ENCODE peak calls at places on chromosome 15, in eight cellular contexts. T is Peyer's patch; L is IMR-90; C is AG09319; O is A549; Q is GM12864; V is ovary; D is CD4-positive, alpha-beta T cell. S is an unnamed sample.

GRCh38 chr15:61028427-61028826 is 200.7 kb downstream of the RORA start:
- DNase-seq in Q (no peak), V (no peak), L (no peak), D (no peak), C (no peak), O (no peak), T (no peak), S (no peak)

GRCh38 chr15:78808550-78808949 is 2.7 kb downstream of the ADAMTS7 start:
- DNase-seq in Q (peak), D (no peak), T (no peak), L (peak), C (no peak), V (no peak), O (peak), S (no peak)

GRCh38 chr15:54282228-54282836 is 304.1 kb downstream of the UNC13C start:
- DNase-seq in O (no peak), L (no peak), V (no peak), T (no peak), D (no peak), Q (no peak), C (no peak), S (no peak)

GRCh38 chr15:68386587-68387287 is 45.2 kb downstream of the ITGA11 start:
- DNase-seq in C (no peak), V (no peak), Q (no peak), O (no peak), T (no peak), D (no peak), L (no peak), S (no peak)

GRCh38 chr15:64813075-64813474 is 12.4 kb downstream of the PIF1 start:
- DNase-seq in C (no peak), L (peak), Q (peak), T (no peak), V (no peak), D (no peak), O (peak), S (no peak)

GRCh38 chr15:25091421-25092158 is 136.8 kb downstream of the SNRPN start:
- DNase-seq in C (no peak), L (no peak), Q (no peak), T (no peak), O (no peak), V (no peak), D (no peak), S (no peak)

GRCh38 chr15:77034620-77035467 is 36.1 kb downstream of the TSPAN3 start:
- DNase-seq in L (no peak), C (no peak), V (peak), O (no peak), Q (no peak), D (no peak), T (peak), S (no peak)

GRCh38 chr15:66044837-66045236 is 175.5 kb downstream of the RAB11A start:
- DNase-seq in Q (no peak), D (no peak), L (no peak), C (no peak), V (no peak), T (no peak), O (no peak), S (no peak)

DNA sequence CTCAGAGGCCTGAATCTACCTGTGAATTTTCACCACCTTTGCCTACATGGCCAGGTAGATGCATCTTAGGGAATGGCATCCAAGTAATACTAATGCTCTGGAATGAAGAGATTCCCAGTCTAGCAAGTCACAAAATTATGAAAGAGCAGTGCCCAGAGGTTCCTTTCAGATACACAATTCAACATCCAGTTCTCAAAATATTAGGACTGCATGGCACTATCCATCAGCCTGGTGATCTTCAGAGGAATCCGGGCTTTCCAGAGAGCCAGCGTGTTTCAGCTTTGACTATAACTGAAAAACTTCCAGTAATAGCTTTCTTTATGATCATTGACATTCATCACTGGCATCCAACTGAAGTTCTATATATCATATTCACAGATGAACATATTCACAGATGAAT is 849.8 kb downstream of the AGBL1 start:
- DNase-seq in T (no peak), D (no peak), Q (no peak), V (no peak), L (no peak), O (no peak), C (no peak), S (no peak)
- TF ChIP-seq CTCF in T (no peak), D (no peak), Q (no peak), V (no peak), L (no peak), O (no peak), C (no peak), S (no peak)

GRCh38 chr15:83462026-83462425 is 14.9 kb downstream of the SH3GL3 start:
- DNase-seq in T (no peak), O (no peak), D (no peak), V (no peak), Q (no peak), L (no peak), C (no peak), S (no peak)
- TF ChIP-seq CTCF in T (no peak), O (no peak), D (no peak), V (no peak), Q (no peak), L (no peak), C (no peak), S (no peak)

GRCh38 chr15:34619151-34619550 is 35.7 kb upstream of the GOLGA8B start:
- DNase-seq in L (no peak), O (no peak), Q (no peak), T (no peak), D (no peak), C (no peak), V (no peak), S (no peak)

GRCh38 chr15:34620122-34620521 is 36.7 kb upstream of the GOLGA8B start:
- DNase-seq in L (no peak), Q (no peak), O (no peak), D (no peak), T (no peak), V (no peak), C (no peak), S (no peak)

GRCh38 chr15:34620814-34621213 is 37.4 kb upstream of the GOLGA8B start:
- DNase-seq in C (no peak), L (peak), V (no peak), O (no peak), D (no peak), Q (no peak), T (no peak), S (no peak)

GRCh38 chr15:34618073-34618472 is 34.6 kb upstream of the GOLGA8B start:
- DNase-seq in O (no peak), L (no peak), C (no peak), Q (no peak), T (no peak), D (no peak), V (no peak), S (no peak)

GRCh38 chr15:34621675-34622074 is 38.2 kb upstream of the GOLGA8B start:
- DNase-seq in D (no peak), Q (no peak), O (peak), V (no peak), L (peak), T (no peak), C (no peak), S (no peak)
- TF ChIP-seq CTCF in D (no peak), Q (no peak), O (peak), V (no peak), L (peak), T (no peak), C (peak), S (peak)

DNA sequence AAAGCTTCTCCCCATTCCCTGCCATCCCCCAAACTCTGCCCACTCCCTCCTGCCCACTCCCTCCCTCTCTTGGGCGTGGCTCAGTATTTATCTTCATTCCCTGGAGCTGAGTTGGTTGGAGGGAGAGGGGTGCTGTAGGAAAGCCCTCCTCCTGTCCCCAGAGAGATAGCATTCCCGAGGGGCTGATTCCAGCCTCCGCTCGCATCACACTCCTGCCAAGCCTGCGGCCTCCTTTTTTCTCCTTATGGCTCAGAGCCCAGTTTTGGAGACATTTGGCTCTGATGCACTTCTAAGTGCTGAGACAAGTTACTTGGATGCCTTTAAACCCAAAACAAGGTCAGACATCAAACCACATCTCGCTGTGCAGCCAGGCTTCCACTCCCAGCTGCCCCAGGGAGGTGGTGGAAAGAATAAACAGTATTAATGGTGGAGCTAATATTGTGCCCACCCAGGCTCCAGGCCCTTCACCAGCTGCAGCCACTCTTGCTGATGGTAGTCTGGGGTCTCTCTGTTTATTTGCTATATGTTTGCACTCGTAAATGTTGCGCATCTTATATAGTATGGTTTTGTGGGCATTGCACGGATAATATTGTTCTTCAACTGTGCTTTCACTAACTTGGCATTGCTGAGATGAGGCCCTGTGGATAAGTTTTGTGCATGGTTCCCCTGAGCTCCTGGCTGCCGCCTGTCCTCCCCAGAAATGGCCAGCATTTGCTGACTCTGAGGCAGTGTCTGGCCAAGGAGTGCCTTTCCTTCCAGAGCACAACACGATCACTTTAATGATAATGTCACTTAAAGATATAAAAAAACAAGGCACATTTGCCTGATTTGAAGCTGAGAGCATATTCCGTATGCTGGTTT is 157.2 kb downstream of the LRRC28 start:
- DNase-seq in C (peak), Q (no peak), O (peak), V (peak), T (no peak), L (peak), D (no peak), S (no peak)
- TF ChIP-seq CTCF in C (no peak), Q (no peak), O (no peak), V (no peak), T (no peak), L (no peak), D (no peak), S (no peak)

DNA sequence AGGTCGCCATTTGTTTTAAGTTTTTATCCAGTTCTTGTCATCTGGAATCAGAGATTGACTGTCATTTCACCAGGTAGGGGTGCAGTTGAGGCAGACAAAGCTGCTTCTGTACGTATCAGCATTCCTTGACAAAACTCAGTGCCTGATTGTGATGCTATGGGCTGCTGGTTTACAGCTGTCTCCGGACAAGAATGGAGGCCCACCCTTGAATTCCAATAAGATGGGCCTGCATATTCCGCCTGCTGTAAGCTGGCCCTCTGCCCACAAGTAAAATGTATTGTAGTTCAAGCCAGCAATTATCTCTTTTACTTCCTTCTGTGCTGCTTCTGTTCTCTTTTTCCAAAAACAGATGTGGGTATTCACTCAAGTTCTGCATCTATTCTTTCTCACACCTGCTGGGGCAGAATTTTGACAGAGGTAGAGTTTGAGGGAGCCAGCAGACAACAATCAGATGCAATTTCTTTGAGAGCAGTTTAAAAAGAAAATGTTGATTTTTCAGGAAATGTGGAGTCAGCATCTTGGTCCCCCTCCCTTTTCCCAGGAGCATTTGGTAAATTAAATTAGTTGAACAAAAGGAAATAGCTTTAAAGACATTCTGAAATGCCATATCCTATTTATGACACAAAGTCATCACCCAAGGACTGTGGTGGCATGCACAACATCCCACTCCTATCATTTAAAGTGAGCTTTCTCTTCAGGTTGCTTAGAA is 53.5 kb downstream of the IQCH start:
- DNase-seq in L (no peak), Q (no peak), D (no peak), C (no peak), O (no peak), V (no peak), T (no peak), S (no peak)
- TF ChIP-seq CTCF in L (no peak), Q (no peak), D (no peak), C (no peak), O (no peak), V (no peak), T (no peak), S (no peak)

GRCh38 chr15:38853608-38854007 is 289.0 kb upstream of the RASGRP1 start:
- DNase-seq in Q (no peak), L (peak), D (peak), V (no peak), O (peak), T (no peak), C (no peak), S (no peak)
- TF ChIP-seq CTCF in Q (peak), L (peak), D (no peak), V (no peak), O (no peak), T (no peak), C (peak), S (peak)

S was measured in D721Med.